ENCODE peak calls at places on chromosomes 7 and 10, in eight cellular contexts. P, K, X, I, E, C, J and V are unnamed samples.

GRCh38 chr7:103073989-103074518 is 542 bp downstream of the FBXL13 start:
- DNase-seq in C (no peak), P (no peak), K (peak; percentile 49), E (no peak), J (no peak), X (no peak), I (no peak), V (no peak)

GRCh38 chr10:72276421-72277339 is 3.0 kb downstream of the DDIT4 start:
- DNase-seq in J (peak; percentile 84), X (peak; percentile 80), C (no peak), K (peak; percentile 83), I (no peak), E (no peak), P (peak; percentile 93), V (no peak)

GRCh38 chr7:80087051-80087767 is 47.4 kb upstream of the GNAI1 start:
- DNase-seq in J (peak; percentile 39), E (no peak), C (no peak), P (peak; percentile 88), K (no peak), I (no peak), X (no peak), V (no peak)

GRCh38 chr7:121519548-121520521 is 123.7 kb upstream of the FAM3C start:
- DNase-seq in E (no peak), X (peak; percentile 47), P (peak; percentile 52), J (peak; percentile 40), I (no peak), K (no peak), C (no peak), V (no peak)

GRCh38 chr7:140062118-140062527 is 628 bp downstream of the PARP12 start:
- DNase-seq in C (peak; percentile 40), P (peak; percentile 14), I (no peak), K (peak; percentile 28), X (peak; percentile 23), E (no peak), J (peak; percentile 32), V (peak; percentile 63)

GRCh38 chr7:1883031-1883761 is 213.1 kb downstream of the ELFN1 start:
- DNase-seq in X (peak; percentile 82), C (no peak), P (peak; percentile 70), E (no peak), J (peak; percentile 96), I (no peak), K (no peak), V (no peak)

GRCh38 chr10:116730464-116731260 is 11.7 kb downstream of the HSPA12A start:
- DNase-seq in I (peak; percentile 45), E (no peak), P (no peak), X (no peak), C (no peak), K (no peak), J (no peak), V (no peak)

GRCh38 chr7:137948083-137948844 is 53.6 kb downstream of the CREB3L2 start:
- DNase-seq in P (no peak), X (no peak), K (no peak), J (no peak), E (no peak), I (no peak), C (no peak), V (no peak)

GRCh38 chr7:135475521-135475920 is 34.4 kb downstream of the CNOT4 start:
- DNase-seq in J (no peak), C (no peak), E (no peak), P (no peak), K (no peak), X (no peak), I (no peak), V (no peak)

GRCh38 chr10:101959349-101959916 is 96.5 kb downstream of the ARMH3 start:
- DNase-seq in J (no peak), X (no peak), K (no peak), I (peak; percentile 59), P (no peak), E (no peak), C (no peak), V (no peak)

GRCh38 chr7:34488766-34489165 is 169.3 kb upstream of the NPSR1 start:
- DNase-seq in P (no peak), I (no peak), X (no peak), C (no peak), K (no peak), E (no peak), J (no peak), V (no peak)

GRCh38 chr10:51204691-51205090 is 130.4 kb downstream of the PRKG1 start:
- DNase-seq in I (no peak), E (no peak), J (peak; percentile 30), P (no peak), C (no peak), X (no peak), K (no peak), V (no peak)

GRCh38 chr10:56522166-56522565 is 161.1 kb upstream of the ZWINT start:
- DNase-seq in K (no peak), I (no peak), X (no peak), P (no peak), C (no peak), J (no peak), E (no peak), V (no peak)

GRCh38 chr7:17320102-17320497 is 21.6 kb downstream of the AHR start:
- DNase-seq in K (no peak), I (no peak), P (no peak), J (peak; percentile 54), X (peak; percentile 17), C (no peak), E (no peak), V (no peak)

GRCh38 chr7:135620980-135621850 is 41.1 kb upstream of the STMP1 start:
- DNase-seq in I (no peak), K (peak; percentile 29), E (peak; percentile 16), X (peak; percentile 80), J (peak; percentile 89), C (peak; percentile 35), P (peak; percentile 92), V (no peak)

GRCh38 chr10:54962134-54962900 is 161.3 kb upstream of the PCDH15 start:
- DNase-seq in X (no peak), C (no peak), P (no peak), J (no peak), K (no peak), E (no peak), I (no peak), V (no peak)

GRCh38 chr10:59135275-59135674 is 41.2 kb upstream of the PHYHIPL start:
- DNase-seq in P (no peak), I (no peak), C (no peak), J (no peak), K (no peak), E (no peak), X (no peak), V (no peak)

GRCh38 chr7:11302121-11302520 is 328.4 kb downstream of the PHF14 start:
- DNase-seq in K (no peak), J (no peak), X (no peak), E (no peak), I (no peak), C (no peak), P (no peak), V (no peak)

GRCh38 chr7:71311576-71311975 is 179.6 kb downstream of the GALNT17 start:
- DNase-seq in I (no peak), E (no peak), K (no peak), P (no peak), X (no peak), C (no peak), J (no peak), V (no peak)

GRCh38 chr7:71308105-71308504 is 176.2 kb downstream of the GALNT17 start:
- DNase-seq in E (no peak), I (no peak), X (no peak), P (no peak), J (no peak), K (no peak), C (no peak), V (no peak)

GRCh38 chr7:71312755-71313490 is 181.0 kb downstream of the GALNT17 start:
- DNase-seq in C (no peak), J (no peak), X (no peak), I (no peak), P (no peak), E (no peak), K (no peak), V (no peak)

GRCh38 chr7:71313562-71313961 is 181.6 kb downstream of the GALNT17 start:
- DNase-seq in J (no peak), P (no peak), I (no peak), E (no peak), K (no peak), C (no peak), X (no peak), V (no peak)
- TF ChIP-seq CTCF in J (no peak), P (no peak), I (no peak), E (no peak), K (no peak), C (no peak), X (no peak), V (no peak)

DNA sequence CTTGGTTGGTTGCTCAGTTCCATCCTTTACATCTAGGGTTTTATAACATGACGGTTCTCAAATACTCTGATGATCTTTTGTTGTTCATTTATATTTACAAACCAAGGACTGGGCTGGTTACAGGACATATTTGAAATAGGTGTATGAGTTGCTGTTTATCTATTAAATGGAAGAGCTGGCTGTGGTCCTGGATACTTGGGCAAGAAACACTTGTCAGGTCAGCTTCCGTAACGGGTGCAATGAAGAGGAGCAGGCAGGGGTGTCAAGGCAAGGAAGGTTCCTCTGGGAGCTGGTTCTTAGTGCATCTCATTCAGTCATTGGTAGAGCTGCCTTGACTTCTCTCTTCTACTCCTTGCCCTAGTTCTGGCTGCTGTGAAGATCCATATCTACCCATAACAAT is 4.8 kb upstream of the TMEM26 start:
- DNase-seq in E (no peak), X (no peak), K (no peak), P (no peak), C (no peak), J (no peak), I (no peak), V (no peak)
- TF ChIP-seq CTCF in E (no peak), X (no peak), K (no peak), P (no peak), C (no peak), J (no peak), I (no peak), V (no peak)

GRCh38 chr7:146670532-146670931 is 553.9 kb downstream of the CNTNAP2 start:
- DNase-seq in C (no peak), E (no peak), X (no peak), P (no peak), J (no peak), I (no peak), K (no peak), V (no peak)
- TF ChIP-seq CTCF in C (no peak), E (no peak), X (no peak), P (no peak), J (no peak), I (no peak), K (no peak), V (no peak)

DNA sequence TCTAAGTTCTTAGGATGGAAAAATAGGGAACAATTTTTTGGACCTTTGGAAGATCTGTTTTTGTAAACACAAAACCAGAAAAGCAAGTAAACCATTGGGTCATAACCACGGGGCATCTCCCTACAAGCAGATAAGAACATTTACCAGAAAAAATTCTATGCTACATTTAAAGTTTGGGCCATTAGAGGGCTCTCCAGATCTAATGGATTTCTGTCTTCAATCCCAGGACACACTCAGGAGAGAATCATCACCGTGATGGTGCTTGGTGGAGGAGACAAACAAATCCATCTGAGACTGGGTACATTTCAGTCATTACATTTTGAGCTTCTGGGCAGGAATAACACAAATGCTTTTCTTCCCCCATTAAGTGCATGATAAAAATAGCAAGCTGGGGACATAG is 178.4 kb upstream of the TARP start:
- DNase-seq in I (no peak), X (peak; percentile 52), K (no peak), C (no peak), P (peak; percentile 70), E (no peak), J (peak; percentile 62), V (no peak)
- TF ChIP-seq CTCF in I (no peak), X (no peak), K (no peak), C (peak; percentile 13), P (peak; percentile 27), E (peak; percentile 46), J (peak; percentile 49), V (no peak)